ENCODE peak calls at places on chromosomes 7 and 10, in four cellular contexts. B is IMR-90, F is hepatocyte, T is mammary epithelial cell. Z is an unnamed sample.

GRCh38 chr7:79329464-79329863 is 124.0 kb downstream of the MAGI2 start:
- DNase-seq in B (no peak), F (no peak), T (no peak), Z (no peak)

GRCh38 chr10:35492387-35493195 is 112.5 kb upstream of the GJD4 start:
- DNase-seq in B (no peak), F (no peak), T (peak; percentile 21), Z (no peak)

GRCh38 chr7:2732959-2733584 is 45.1 kb downstream of the AMZ1 start:
- DNase-seq in B (peak; percentile 41), F (peak; percentile 77), T (no peak), Z (peak; percentile 38)

GRCh38 chr7:25069900-25070443 is 55.1 kb downstream of the CYCS start:
- DNase-seq in B (peak; percentile 88), F (peak; percentile 86), T (peak; percentile 45), Z (peak; percentile 53)

GRCh38 chr10:110664483-110665420 is 20.6 kb downstream of the RBM20 start:
- DNase-seq in B (peak; percentile 96), F (peak; percentile 65), T (peak; percentile 88), Z (no peak)

GRCh38 chr7:127803626-127804025 is 151.6 kb downstream of the SND1 start:
- DNase-seq in B (peak; percentile 38), F (no peak), T (peak; percentile 53), Z (no peak)

GRCh38 chr7:117562732-117563131 is 82.9 kb downstream of the CFTR start:
- DNase-seq in B (no peak), F (no peak), T (no peak), Z (no peak)

GRCh38 chr7:104963991-104964385 is 50.0 kb upstream of the KMT2E start:
- DNase-seq in B (peak; percentile 96), F (no peak), T (peak; percentile 90), Z (no peak)

GRCh38 chr7:140923358-140924006 is 1.2 kb downstream of the BRAF start:
- DNase-seq in B (no peak), F (peak; percentile 23), T (peak; percentile 31), Z (peak; percentile 22)

GRCh38 chr10:66882271-66882670 is 43.6 kb upstream of the LRRTM3 start:
- DNase-seq in B (no peak), F (no peak), T (no peak), Z (no peak)

GRCh38 chr7:117673367-117673766 is 193.5 kb downstream of the CFTR start:
- DNase-seq in B (no peak), F (peak; percentile 73), T (no peak), Z (peak; percentile 50)

GRCh38 chr10:21929070-21929469 is 74.5 kb downstream of the DNAJC1 start:
- DNase-seq in B (peak; percentile 5), F (no peak), T (peak; percentile 78), Z (no peak)

GRCh38 chr7:67450171-67450570 is 453.5 kb downstream of the TYW1 start:
- DNase-seq in B (no peak), F (no peak), T (no peak), Z (no peak)

GRCh38 chr7:40811666-40812065 is 676.9 kb downstream of the SUGCT start:
- DNase-seq in B (no peak), F (no peak), T (no peak), Z (no peak)

GRCh38 chr10:1715821-1716220 is 21.5 kb downstream of the ADARB2 start:
- DNase-seq in B (no peak), F (peak; percentile 70), T (peak; percentile 12), Z (no peak)

GRCh38 chr10:110212119-110213006 is 5.0 kb downstream of the MXI1 start:
- DNase-seq in B (no peak), F (peak; percentile 22), T (no peak), Z (no peak)

GRCh38 chr10:120632936-120633335 is 175.9 kb downstream of the PLPP4 start:
- DNase-seq in B (no peak), F (no peak), T (no peak), Z (no peak)

GRCh38 chr7:711967-712600 is 14.4 kb upstream of the DNAAF5 start:
- DNase-seq in B (no peak), F (peak; percentile 54), T (no peak), Z (peak; percentile 52)

GRCh38 chr7:106514887-106515286 is 146.1 kb downstream of the CCDC71L start:
- DNase-seq in B (no peak), F (no peak), T (no peak), Z (no peak)

GRCh38 chr10:81027223-81027622 is 489.5 kb downstream of the SH2D4B start:
- DNase-seq in B (no peak), F (no peak), T (no peak), Z (no peak)

GRCh38 chr7:134823400-134823799 is 44.0 kb downstream of the CALD1 start:
- DNase-seq in B (peak; percentile 92), F (no peak), T (no peak), Z (no peak)

GRCh38 chr10:27240891-27241639 is 468 bp upstream of the ACBD5 start:
- DNase-seq in B (no peak), F (peak; percentile 32), T (peak; percentile 30), Z (peak; percentile 63)

GRCh38 chr7:27923308-27923980 is 183.5 kb downstream of the TAX1BP1 start:
- DNase-seq in B (no peak), F (no peak), T (no peak), Z (no peak)

GRCh38 chr7:150335101-150335773 is 6.2 kb downstream of the RARRES2 start:
- DNase-seq in B (peak; percentile 89), F (no peak), T (no peak), Z (peak; percentile 67)

GRCh38 chr10:124619195-124619594 is 125.0 kb downstream of the FAM53B start:
- DNase-seq in B (peak; percentile 20), F (no peak), T (peak; percentile 61), Z (no peak)

GRCh38 chr10:108445746-108446145 is 1281.2 kb upstream of the SORCS1 start:
- DNase-seq in B (no peak), F (no peak), T (no peak), Z (no peak)

GRCh38 chr7:154777023-154777422 is 225.9 kb downstream of the PAXIP1 start:
- DNase-seq in B (no peak), F (peak; percentile 62), T (peak; percentile 1), Z (no peak)

GRCh38 chr7:122674502-122674901 is 24.4 kb downstream of the RNF133 start:
- DNase-seq in B (no peak), F (no peak), T (peak; percentile 27), Z (peak; percentile 29)

GRCh38 chr7:92682767-92683539 is 92.8 kb upstream of the FAM133B start:
- DNase-seq in B (peak; percentile 34), F (no peak), T (no peak), Z (no peak)

DNA sequence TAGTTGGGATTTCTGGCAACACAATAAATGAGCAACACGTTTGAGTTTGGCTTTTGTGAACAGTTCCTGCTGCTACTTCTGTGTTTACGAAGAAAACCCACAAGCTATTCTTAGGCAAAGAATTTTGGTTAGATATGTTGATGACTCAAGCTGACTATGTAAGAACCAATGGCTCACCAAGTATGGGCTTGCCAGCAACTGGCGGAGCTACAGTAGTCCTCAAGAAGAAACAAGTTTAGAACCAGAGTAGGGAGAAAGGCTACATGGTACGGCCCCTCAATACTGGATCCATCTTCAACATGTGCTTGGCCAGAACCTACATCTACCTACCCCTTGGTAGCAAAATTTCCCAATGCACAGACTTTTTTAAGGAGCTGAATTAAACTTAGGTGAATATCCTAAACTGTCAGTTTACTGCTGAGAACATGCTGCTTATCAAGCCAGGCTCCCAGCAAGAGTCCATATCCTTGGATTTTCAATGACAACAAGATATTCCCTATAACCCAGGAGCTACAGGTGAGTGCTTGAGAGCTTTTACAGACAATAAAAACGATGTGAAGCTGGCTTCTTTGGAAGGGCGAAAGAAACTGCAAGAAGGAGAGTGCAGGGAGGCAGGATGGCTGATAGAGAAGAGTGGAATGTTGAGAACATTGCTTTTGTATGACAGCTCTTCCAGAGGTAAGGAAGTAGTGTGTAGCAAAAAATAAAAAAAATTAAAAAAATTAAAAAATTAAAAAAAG is 74.3 kb upstream of the ASAH2 start:
- DNase-seq in B (peak; percentile 98), F (no peak), T (peak; percentile 95), Z (no peak)
- H3K4me3 ChIP-seq in B (peak overlapping the region; percentile 8), F (no peak overlapping the region), T (peak overlapping the region; percentile 23), Z (no peak overlapping the region)

DNA sequence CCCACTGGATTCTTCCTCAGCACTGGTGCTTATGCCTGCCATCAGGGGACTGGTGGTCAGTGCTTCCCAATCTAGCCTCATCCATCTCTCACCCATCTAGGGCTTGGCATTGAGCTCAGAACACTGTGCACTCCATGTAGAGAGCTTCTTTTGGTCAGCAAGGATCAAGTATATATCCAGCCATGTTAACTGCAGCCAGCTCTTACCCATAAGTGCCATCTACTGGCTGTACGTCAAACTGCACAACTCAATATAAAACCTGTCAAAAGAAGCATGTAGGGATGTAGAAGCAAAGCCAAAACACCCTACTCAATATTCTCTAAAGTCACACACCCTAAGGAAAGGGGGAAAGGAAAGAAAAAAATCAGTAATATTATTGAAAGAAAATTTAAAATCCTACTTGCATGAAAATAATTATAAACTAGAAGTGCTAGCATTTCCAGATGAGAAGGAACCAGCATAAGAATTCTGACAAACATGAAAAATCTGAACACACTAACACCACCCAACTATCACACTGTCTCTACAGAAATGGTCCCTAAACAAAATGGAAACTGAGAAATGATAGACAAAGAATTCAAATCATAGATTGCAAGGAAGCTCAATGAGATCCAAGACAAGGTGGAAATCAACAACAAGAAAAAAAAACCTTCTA is 531.1 kb upstream of the STEAP1 start:
- DNase-seq in B (peak; percentile 3), F (peak; percentile 58), T (peak; percentile 35), Z (no peak)
- TF ChIP-seq CTCF in B (peak; percentile 45), F (peak; percentile 82), T (peak; percentile 73), Z (peak; percentile 55)

GRCh38 chr10:51257511-51258248 is 183.4 kb downstream of the PRKG1 start:
- DNase-seq in B (peak; percentile 52), F (no peak), T (no peak), Z (no peak)
- H3K4me3 ChIP-seq in B (no peak overlapping the region), F (no peak overlapping the region), T (no peak overlapping the region), Z (no peak overlapping the region)

GRCh38 chr7:47657126-47657525 is 75.2 kb upstream of the TNS3 start:
- DNase-seq in B (no peak), F (no peak), T (no peak), Z (no peak)

GRCh38 chr7:47651355-47652317 is 69.7 kb upstream of the TNS3 start:
- DNase-seq in B (peak; percentile 99), F (no peak), T (peak; percentile 89), Z (no peak)

GRCh38 chr7:47654672-47655340 is 72.9 kb upstream of the TNS3 start:
- DNase-seq in B (peak; percentile 73), F (no peak), T (no peak), Z (no peak)

GRCh38 chr7:47652591-47652990 is 70.7 kb upstream of the TNS3 start:
- DNase-seq in B (peak; percentile 61), F (no peak), T (peak; percentile 25), Z (no peak)

DNA sequence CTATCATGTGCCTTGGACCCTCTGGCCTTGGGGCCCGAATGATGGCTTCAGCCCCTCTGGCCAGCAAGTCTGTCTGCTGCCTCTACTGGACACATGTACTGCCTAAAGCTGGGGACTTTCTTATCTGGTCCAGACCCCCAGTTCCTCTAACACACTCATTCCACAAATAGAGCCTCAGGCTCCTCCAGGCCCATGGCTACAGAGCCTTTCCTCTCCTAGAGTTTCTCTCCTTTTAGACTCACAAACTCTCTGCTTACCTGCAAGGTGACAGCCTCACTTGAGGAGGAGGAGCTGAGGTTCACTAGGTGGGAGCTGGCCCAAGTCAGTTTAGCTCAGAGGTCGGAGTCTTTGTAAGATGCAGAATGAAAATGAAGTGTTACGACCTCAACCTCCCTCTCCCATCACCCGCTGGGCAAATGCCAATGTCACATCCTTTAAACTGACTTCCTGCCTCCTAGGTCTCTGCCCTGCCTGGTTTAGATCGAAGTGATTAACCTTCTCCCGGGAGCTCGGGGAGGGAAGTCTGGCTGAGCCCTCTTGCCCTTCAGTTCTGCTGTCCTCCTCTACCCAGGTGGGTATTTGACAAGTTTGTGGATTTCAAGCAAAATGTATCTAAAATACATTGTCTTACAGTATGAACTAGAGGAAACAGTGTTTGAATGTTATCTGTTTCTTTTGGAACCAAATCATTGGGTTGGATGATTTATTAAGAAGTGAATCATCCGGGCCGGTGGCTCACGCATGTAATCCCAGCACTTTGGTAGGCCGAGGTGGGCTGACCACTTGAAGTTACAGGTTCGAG is 71.8 kb upstream of the TNS3 start:
- DNase-seq in B (peak; percentile 81), F (no peak), T (no peak), Z (no peak)
- TF ChIP-seq CTCF in B (no peak), F (no peak), T (no peak), Z (no peak)

GRCh38 chr7:70619659-70620058 is 512.3 kb upstream of the GALNT17 start:
- DNase-seq in B (no peak), F (no peak), T (no peak), Z (no peak)
- H3K4me3 ChIP-seq in B (no peak overlapping the region), F (no peak overlapping the region), T (no peak overlapping the region), Z (no peak overlapping the region)